ENCODE peak calls at places on chromosomes 6 and 20, in eight cellular contexts. F, D, P, A, G, N, H and Z are unnamed samples.

GRCh38 chr20:62409935-62410741 is 3.1 kb upstream of the CABLES2 start:
- DNase-seq in F (peak; percentile 21), D (peak; percentile 88), P (peak; percentile 31), A (peak; percentile 51), G (peak; percentile 83), N (no peak), H (no peak), Z (no peak)

GRCh38 chr20:59385461-59385860 is 85.0 kb downstream of the EDN3 start:
- DNase-seq in F (no peak), D (no peak), P (no peak), A (peak; percentile 44), G (no peak), N (no peak), H (no peak), Z (no peak)

GRCh38 chr6:72552938-72553337 is 68.9 kb upstream of the KCNQ5 start:
- DNase-seq in F (peak; percentile 83), D (no peak), P (no peak), A (peak; percentile 31), G (no peak), N (no peak), H (no peak), Z (no peak)

GRCh38 chr6:52499026-52499425 is 77.8 kb downstream of the TRAM2 start:
- DNase-seq in F (peak; percentile 48), D (no peak), P (no peak), A (no peak), G (no peak), N (no peak), H (no peak), Z (no peak)

GRCh38 chr20:8454137-8454712 is 322.2 kb downstream of the PLCB1 start:
- DNase-seq in F (peak; percentile 52), D (no peak), P (no peak), A (peak; percentile 60), G (peak; percentile 78), N (peak; percentile 66), H (no peak), Z (peak; percentile 85)

GRCh38 chr6:164014716-164015484 is 600.4 kb downstream of the QKI start:
- DNase-seq in F (no peak), D (no peak), P (no peak), A (no peak), G (no peak), N (no peak), H (no peak), Z (no peak)

GRCh38 chr6:55969501-55969900 is 94.1 kb upstream of the BMP5 start:
- DNase-seq in F (no peak), D (no peak), P (no peak), A (no peak), G (no peak), N (no peak), H (no peak), Z (no peak)

GRCh38 chr6:3918474-3918873 is 69.3 kb downstream of the FAM50B start:
- DNase-seq in F (no peak), D (no peak), P (no peak), A (no peak), G (no peak), N (no peak), H (peak; percentile 42), Z (no peak)

GRCh38 chr6:132959927-132960326 is 145.6 kb downstream of the RPS12 start:
- DNase-seq in F (no peak), D (no peak), P (no peak), A (no peak), G (no peak), N (no peak), H (no peak), Z (no peak)

GRCh38 chr6:29071831-29072723 is 15.0 kb downstream of the OR2B3 start:
- DNase-seq in F (peak; percentile 63), D (no peak), P (no peak), A (peak; percentile 65), G (peak; percentile 45), N (no peak), H (no peak), Z (no peak)

GRCh38 chr6:38459291-38459690 is 180.4 kb downstream of the BTBD9 start:
- DNase-seq in F (peak; percentile 23), D (no peak), P (no peak), A (peak; percentile 1), G (peak; percentile 13), N (no peak), H (no peak), Z (peak; percentile 15)

GRCh38 chr6:157611406-157611805 is 211.6 kb upstream of the SNX9 start:
- DNase-seq in F (no peak), D (no peak), P (no peak), A (no peak), G (no peak), N (no peak), H (no peak), Z (no peak)

GRCh38 chr6:30601815-30602641 is 15.0 kb downstream of the PPP1R10 start:
- DNase-seq in F (no peak), D (no peak), P (no peak), A (no peak), G (no peak), N (no peak), H (no peak), Z (no peak)

GRCh38 chr20:3101737-3102574 is 17.4 kb upstream of the AVP start:
- DNase-seq in F (no peak), D (no peak), P (peak; percentile 63), A (no peak), G (no peak), N (no peak), H (no peak), Z (no peak)

GRCh38 chr6:18820725-18821124 is 433.6 kb downstream of the RNF144B start:
- DNase-seq in F (no peak), D (no peak), P (no peak), A (no peak), G (no peak), N (no peak), H (no peak), Z (no peak)

GRCh38 chr6:96522469-96523009 is 933 bp downstream of the UFL1 start:
- DNase-seq in F (peak; percentile 8), D (no peak), P (peak; percentile 20), A (peak; percentile 9), G (no peak), N (no peak), H (no peak), Z (no peak)

GRCh38 chr6:166864333-166864732 is 92.0 kb downstream of the RNASET2 start:
- DNase-seq in F (no peak), D (no peak), P (no peak), A (no peak), G (no peak), N (no peak), H (no peak), Z (no peak)

GRCh38 chr6:143397229-143398222 is 53.0 kb downstream of the ADAT2 start:
- DNase-seq in F (peak; percentile 100), D (peak; percentile 58), P (peak; percentile 20), A (peak; percentile 68), G (no peak), N (peak; percentile 96), H (peak; percentile 85), Z (no peak)

GRCh38 chr6:2919401-2919800 is 16.3 kb upstream of the SERPINB9 start:
- DNase-seq in F (no peak), D (no peak), P (no peak), A (no peak), G (no peak), N (no peak), H (peak; percentile 40), Z (no peak)

GRCh38 chr20:20223981-20224380 is 143.9 kb upstream of the INSM1 start:
- DNase-seq in F (no peak), D (no peak), P (no peak), A (no peak), G (no peak), N (no peak), H (no peak), Z (no peak)

GRCh38 chr20:24785141-24785924 is 163.7 kb upstream of the CST7 start:
- DNase-seq in F (peak; percentile 77), D (no peak), P (no peak), A (peak; percentile 31), G (no peak), N (peak; percentile 43), H (no peak), Z (no peak)

GRCh38 chr20:50116368-50116999 is 3.5 kb upstream of the UBE2V1 start:
- DNase-seq in F (no peak), D (no peak), P (no peak), A (no peak), G (no peak), N (no peak), H (no peak), Z (no peak)
- H3K4me3 ChIP-seq in F (peak overlapping the region; percentile 57), D (peak overlapping the region; percentile 38), P (peak overlapping the region; percentile 55), A (peak overlapping the region; percentile 54), G (peak overlapping the region; percentile 70), N (peak overlapping the region; percentile 59), H (peak overlapping the region; percentile 36), Z (peak overlapping the region; percentile 55)

DNA sequence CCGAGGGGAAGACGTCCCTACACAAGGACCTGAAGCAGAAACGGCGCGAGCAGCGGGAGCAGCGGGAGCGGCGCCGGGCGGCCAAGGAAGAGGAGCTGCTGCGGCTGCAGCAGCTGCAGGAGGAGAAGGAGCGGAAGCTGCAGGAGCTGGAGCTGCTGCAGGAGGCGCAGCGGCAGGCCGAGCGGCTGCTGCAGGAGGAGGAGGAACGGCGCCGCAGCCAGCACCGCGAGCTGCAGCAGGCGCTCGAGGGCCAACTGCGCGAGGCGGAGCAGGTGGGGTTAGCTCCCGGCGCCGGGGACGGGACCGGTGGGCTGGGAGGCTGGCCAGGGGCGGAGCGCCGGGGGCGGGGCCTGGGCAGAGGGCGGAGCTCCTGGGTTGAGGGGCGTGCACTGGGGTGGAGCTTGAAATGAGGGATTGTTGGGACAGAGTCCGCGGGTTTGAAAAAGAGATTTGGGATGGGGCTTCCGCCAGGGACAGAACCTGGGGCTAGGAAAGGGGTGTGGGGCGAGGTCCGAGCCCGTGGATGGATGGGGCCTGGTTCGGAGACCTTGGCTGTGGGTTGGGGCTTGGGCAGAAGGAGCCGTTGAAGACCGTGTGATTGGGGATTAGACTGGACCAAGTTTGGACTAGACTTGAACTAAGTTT is 20.7 kb downstream of the DEF6 start:
- DNase-seq in F (peak; percentile 81), D (peak; percentile 96), P (no peak), A (peak; percentile 70), G (peak; percentile 96), N (no peak), H (peak; percentile 69), Z (peak; percentile 56)
- H3K4me3 ChIP-seq in F (peak overlapping the region; percentile 47), D (peak overlapping the region; percentile 26), P (no peak overlapping the region), A (peak overlapping the region; percentile 49), G (peak overlapping the region; percentile 70), N (peak overlapping the region; percentile 56), H (peak overlapping the region; percentile 46), Z (peak overlapping the region; percentile 53)

GRCh38 chr6:43634702-43635303 is 837 bp upstream of the MAD2L1BP start:
- DNase-seq in F (no peak), D (no peak), P (no peak), A (no peak), G (no peak), N (no peak), H (no peak), Z (no peak)
- H3K4me3 ChIP-seq in F (no peak overlapping the region), D (no peak overlapping the region), P (peak overlapping the region; percentile 96), A (no peak overlapping the region), G (no peak overlapping the region), N (no peak overlapping the region), H (no peak overlapping the region), Z (no peak overlapping the region)

DNA sequence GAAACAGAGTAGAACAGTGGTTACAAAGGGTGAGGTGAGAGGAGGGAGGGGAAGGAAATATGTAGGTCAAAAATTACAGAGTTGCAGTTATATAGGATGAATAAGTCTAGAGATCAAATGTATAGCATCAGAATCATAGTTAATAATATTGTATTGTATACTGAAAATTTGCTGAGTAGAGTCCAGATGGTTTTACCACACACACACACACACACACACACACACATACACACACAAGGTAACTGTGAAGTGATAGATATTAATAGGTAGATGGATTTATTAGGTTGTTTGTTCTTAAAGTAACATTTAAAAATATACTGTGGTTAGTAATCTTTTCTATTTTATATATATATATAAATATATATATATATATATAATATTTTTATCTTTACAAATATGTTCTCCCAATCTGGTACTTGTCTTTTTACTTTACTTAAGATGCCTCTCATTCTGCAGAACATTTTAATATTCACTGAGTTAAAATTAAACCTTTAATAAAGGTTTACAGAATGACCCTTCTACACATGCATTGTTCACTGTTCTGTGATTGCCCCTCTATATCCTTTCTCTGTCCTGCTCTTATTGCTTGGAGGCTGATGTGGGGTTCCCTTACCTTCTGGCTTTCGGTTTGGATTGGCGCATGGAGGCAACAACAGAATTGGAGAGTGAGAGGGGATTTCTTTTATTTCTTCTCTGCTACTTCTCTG is 408 bp downstream of the PTCHD4 start:
- DNase-seq in F (peak; percentile 24), D (no peak), P (no peak), A (no peak), G (no peak), N (no peak), H (no peak), Z (no peak)
- H3K4me3 ChIP-seq in F (peak overlapping the region; percentile 83), D (no peak overlapping the region), P (no peak overlapping the region), A (no peak overlapping the region), G (no peak overlapping the region), N (peak overlapping the region; percentile 67), H (no peak overlapping the region), Z (peak overlapping the region; percentile 49)